ENCODE peak calls at places on chromosomes 1 and 21, in five cellular contexts. L, U, I, F and C are unnamed samples. For H3K36me3, the result is how much of the 10 kb centered on the place peaks cover.

GRCh38 chr1:151968058-151968457 is 25.6 kb downstream of the S100A10 start:
- DNase-seq in I (peak), U (no peak), L (no peak), F (peak), C (peak)

GRCh38 chr1:42941640-42942330 is 16.9 kb downstream of the SLC2A1 start:
- DNase-seq in L (peak), U (peak), I (peak), F (peak), C (peak)

GRCh38 chr21:44969965-44970755 is 30.3 kb downstream of the SLX9 start:
- DNase-seq in I (no peak), F (peak), L (no peak), U (no peak), C (no peak)

GRCh38 chr1:99571092-99571734 is 74.7 kb upstream of the PALMD start:
- DNase-seq in L (no peak), F (no peak), I (no peak), U (no peak), C (no peak)

GRCh38 chr1:170662561-170662971 is 1.4 kb upstream of the PRRX1 start:
- DNase-seq in I (no peak), F (peak), U (no peak), L (no peak), C (no peak)

GRCh38 chr1:16625497-16626408 is 12.4 kb upstream of the NBPF1 start:
- DNase-seq in L (no peak), I (peak), F (no peak), U (peak), C (peak)

GRCh38 chr1:205812271-205812877 is 624 bp downstream of the SLC41A1 start:
- DNase-seq in I (peak), L (no peak), U (no peak), F (peak), C (peak)

GRCh38 chr1:186799689-186800054 is 29.1 kb upstream of the PLA2G4A start:
- DNase-seq in U (no peak), F (no peak), L (no peak), I (no peak), C (no peak)

GRCh38 chr1:158028956-158029355 is 35.5 kb downstream of the KIRREL1 start:
- DNase-seq in L (no peak), I (no peak), F (peak), U (no peak), C (no peak)

GRCh38 chr1:204909109-204909508 is 38.4 kb downstream of the NFASC start:
- DNase-seq in U (no peak), L (no peak), F (no peak), I (no peak), C (no peak)

GRCh38 chr1:175388286-175388685 is 195.7 kb upstream of the KIAA0040 start:
- DNase-seq in I (no peak), L (no peak), F (no peak), U (no peak), C (no peak)

GRCh38 chr1:62735491-62736171 is 47.4 kb upstream of the DOCK7 start:
- DNase-seq in F (peak), I (no peak), U (no peak), L (no peak), C (no peak)

GRCh38 chr1:231969078-231969477 is 342.5 kb downstream of the DISC1 start:
- DNase-seq in U (no peak), F (no peak), L (no peak), I (no peak), C (no peak)

GRCh38 chr21:26405735-26406361 is 167.2 kb downstream of the CYYR1 start:
- DNase-seq in I (no peak), L (no peak), U (no peak), F (peak), C (no peak)

GRCh38 chr1:101098327-101098726 is 72.7 kb upstream of the DPH5 start:
- DNase-seq in U (no peak), I (no peak), L (no peak), F (no peak), C (no peak)

GRCh38 chr1:35886606-35887431 is 3.8 kb downstream of the AGO1 start:
- DNase-seq in F (peak), I (peak), L (no peak), U (peak), C (no peak)

GRCh38 chr1:37989381-37989930 is 366 bp downstream of the SF3A3 start:
- DNase-seq in L (peak), I (peak), F (peak), U (peak), C (peak)

GRCh38 chr1:52416811-52417210 is 12.4 kb downstream of the PRPF38A start:
- DNase-seq in L (no peak), I (no peak), F (no peak), U (no peak), C (no peak)

GRCh38 chr1:83102630-83103071 is 896.3 kb downstream of the TTLL7 start:
- DNase-seq in F (peak), L (no peak), I (no peak), U (no peak), C (no peak)

GRCh38 chr1:183841550-183841949 is 36.6 kb downstream of the RGL1 start:
- DNase-seq in L (no peak), F (peak), I (no peak), U (no peak), C (no peak)

GRCh38 chr21:35226960-35227741 is 178.0 kb upstream of the RUNX1 start:
- DNase-seq in U (no peak), I (no peak), L (no peak), F (no peak), C (peak)

GRCh38 chr1:26161408-26162219 is 2.7 kb downstream of the FAM110D start:
- DNase-seq in U (peak), L (peak), I (peak), F (peak), C (peak)

GRCh38 chr1:101302831-101303511 is 66.2 kb downstream of the S1PR1 start:
- DNase-seq in L (no peak), U (no peak), I (no peak), F (peak), C (no peak)

GRCh38 chr1:45172015-45172414 is 34.4 kb downstream of the ZSWIM5 start:
- DNase-seq in I (no peak), F (no peak), U (no peak), L (no peak), C (no peak)

GRCh38 chr1:233025156-233025555 is 74.7 kb downstream of the NTPCR start:
- DNase-seq in F (peak), I (peak), U (peak), L (peak), C (peak)

GRCh38 chr1:19232526-19232851 is 18.8 kb downstream of the EMC1 start:
- DNase-seq in U (no peak), F (peak), L (no peak), I (no peak), C (no peak)

GRCh38 chr1:39694026-39694425 is 2.8 kb upstream of the HPCAL4 start:
- DNase-seq in I (no peak), U (no peak), F (no peak), L (peak), C (no peak)

GRCh38 chr1:99737016-99737415 is 29.4 kb downstream of the FRRS1 start:
- DNase-seq in L (no peak), F (peak), U (no peak), I (peak), C (peak)

GRCh38 chr1:8257621-8258020 is 60.3 kb upstream of the SLC45A1 start:
- DNase-seq in F (no peak), U (no peak), L (no peak), I (no peak), C (no peak)

GRCh38 chr1:32900956-32901822 is at the start of gene TMEM54:
- DNase-seq in F (peak), L (peak), I (peak), U (peak), C (peak)

GRCh38 chr21:29443398-29444010 is 144.8 kb downstream of the BACH1 start:
- DNase-seq in L (no peak), I (no peak), U (no peak), F (no peak), C (no peak)

GRCh38 chr1:236514703-236515442 is 8.9 kb upstream of the LGALS8 start:
- DNase-seq in U (no peak), I (no peak), L (no peak), F (no peak), C (no peak)

GRCh38 chr1:71561729-71562128 is 480.9 kb upstream of the ZRANB2 start:
- DNase-seq in F (peak), U (no peak), L (no peak), I (no peak), C (no peak)

GRCh38 chr1:11412166-11412565 is 66.8 kb upstream of the DISP3 start:
- DNase-seq in I (no peak), L (no peak), U (no peak), F (no peak), C (no peak)

GRCh38 chr1:5125208-5125607 is 470.8 kb downstream of the AJAP1 start:
- DNase-seq in I (no peak), L (no peak), F (no peak), U (no peak), C (no peak)

GRCh38 chr1:5120559-5120958 is 466.1 kb downstream of the AJAP1 start:
- DNase-seq in L (no peak), I (no peak), F (no peak), U (no peak), C (no peak)

GRCh38 chr1:5119496-5120234 is 465.3 kb downstream of the AJAP1 start:
- DNase-seq in L (no peak), I (no peak), F (no peak), U (no peak), C (no peak)
- TF ChIP-seq CTCF in L (no peak), I (no peak), F (no peak), U (no peak), C (no peak)

GRCh38 chr1:154342836-154343472 is 17.6 kb downstream of the ATP8B2 start:
- DNase-seq in F (no peak), L (no peak), U (peak), I (no peak), C (peak)
- H3K36me3 ChIP-seq in F (half or more), L (under half), U (under half), I (half or more), C (under half)

GRCh38 chr1:164440222-164440621 is 118.8 kb upstream of the PBX1 start:
- DNase-seq in U (no peak), L (no peak), F (no peak), I (no peak), C (no peak)
- TF ChIP-seq CTCF in U (no peak), L (peak), F (peak), I (no peak), C (no peak)

DNA sequence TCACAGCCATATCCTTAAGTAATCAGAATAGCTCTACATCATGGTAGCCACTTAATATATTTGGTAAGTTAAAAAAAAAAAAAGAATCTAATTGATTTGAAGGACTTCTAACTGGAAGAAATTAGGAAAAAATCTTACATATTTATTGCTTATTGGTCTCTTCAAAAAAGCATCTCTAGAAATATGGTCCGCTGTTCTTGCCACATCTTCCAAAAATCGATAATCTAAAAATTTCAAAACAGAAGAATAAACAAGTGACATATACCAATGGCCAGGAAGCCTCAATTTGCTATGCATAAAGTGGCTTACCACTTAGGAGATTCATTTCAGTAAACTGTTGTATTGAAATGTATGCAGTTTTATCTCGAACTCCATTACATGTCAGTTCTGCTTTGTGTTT is 2.3 kb downstream of the ZNHIT6 start:
- DNase-seq in L (no peak), U (no peak), I (no peak), F (no peak), C (no peak)
- H3K36me3 ChIP-seq in L (under half), U (under half), I (half or more), F (under half), C (under half)

GRCh38 chr1:88061830-88062177 is 622.3 kb upstream of the PKN2 start:
- DNase-seq in I (no peak), U (no peak), F (peak), L (no peak), C (no peak)
- TF ChIP-seq CTCF in I (no peak), U (no peak), F (no peak), L (no peak), C (no peak)

GRCh38 chr1:116454940-116455339 is 81.9 kb downstream of the ATP1A1 start:
- DNase-seq in U (no peak), I (no peak), L (no peak), F (no peak), C (no peak)
- H3K36me3 ChIP-seq in U (under half), I (under half), L (under half), F (under half), C (under half)

GRCh38 chr1:2429780-2430591 is 17.6 kb upstream of the PEX10 start:
- DNase-seq in U (no peak), I (peak), L (no peak), F (no peak), C (no peak)
- TF ChIP-seq CTCF in U (no peak), I (peak), L (no peak), F (peak), C (no peak)

GRCh38 chr1:97726386-97726785 is 194.4 kb downstream of the DPYD start:
- DNase-seq in F (peak), I (no peak), U (no peak), L (no peak), C (no peak)
- H3K36me3 ChIP-seq in F (under half), I (under half), U (under half), L (under half), C (under half)